ENCODE peak calls at places on chromosomes 2 and 18, in four cellular contexts. G, O, H and S are unnamed samples.

GRCh38 chr2:174198846-174199564 is 49.3 kb downstream of the OLA1 start:
- DNase-seq in G (no peak), O (no peak), H (no peak), S (no peak)

GRCh38 chr2:221465776-221466175 is 106.3 kb downstream of the EPHA4 start:
- DNase-seq in G (no peak), O (no peak), H (no peak), S (no peak)

GRCh38 chr18:21602302-21602592 is 1.7 kb upstream of the ESCO1 start:
- DNase-seq in G (no peak), O (no peak), H (no peak), S (no peak)

GRCh38 chr2:191264647-191265079 is 19.5 kb downstream of the MYO1B start:
- DNase-seq in G (no peak), O (no peak), H (peak), S (no peak)

GRCh38 chr2:57987835-57988573 is 58.6 kb upstream of the VRK2 start:
- DNase-seq in G (no peak), O (no peak), H (peak), S (no peak)

GRCh38 chr2:233256048-233256447 is 4.6 kb downstream of the ATG16L1 start:
- DNase-seq in G (no peak), O (no peak), H (no peak), S (no peak)

GRCh38 chr2:184692137-184692734 is 93.9 kb downstream of the ZNF804A start:
- DNase-seq in G (no peak), O (no peak), H (peak), S (no peak)

GRCh38 chr2:238061310-238062202 is 755 bp downstream of the SCLY start:
- DNase-seq in G (peak), O (peak), H (peak), S (peak)

GRCh38 chr2:237361194-237361986 is 52.6 kb downstream of the COL6A3 start:
- DNase-seq in G (no peak), O (no peak), H (no peak), S (no peak)

GRCh38 chr2:2600466-2600865 is 269.4 kb upstream of the MYT1L start:
- DNase-seq in G (no peak), O (no peak), H (no peak), S (no peak)

GRCh38 chr2:73089270-73090030 is 17.9 kb upstream of the SFXN5 start:
- DNase-seq in G (peak), O (peak), H (peak), S (peak)

GRCh38 chr18:50656841-50657470 is 97.1 kb downstream of the MAPK4 start:
- DNase-seq in G (no peak), O (no peak), H (no peak), S (no peak)

GRCh38 chr18:52427521-52428175 is 87.7 kb downstream of the DCC start:
- DNase-seq in G (no peak), O (no peak), H (no peak), S (no peak)

GRCh38 chr18:61651880-61652268 is 240.9 kb downstream of the RNF152 start:
- DNase-seq in G (no peak), O (no peak), H (no peak), S (peak)

GRCh38 chr2:172330060-172330671 is 97.2 kb upstream of the ITGA6 start:
- DNase-seq in G (no peak), O (no peak), H (no peak), S (no peak)

GRCh38 chr2:12978058-12978835 is 261.5 kb downstream of the TRIB2 start:
- DNase-seq in G (no peak), O (no peak), H (no peak), S (no peak)

GRCh38 chr18:73939391-73939790 is 208.2 kb downstream of the FBXO15 start:
- DNase-seq in G (no peak), O (no peak), H (no peak), S (no peak)

GRCh38 chr2:203585541-203585940 is 50.4 kb upstream of the RAPH1 start:
- DNase-seq in G (no peak), O (no peak), H (no peak), S (no peak)

GRCh38 chr2:207073791-207074678 is 91.7 kb downstream of the KLF7 start:
- DNase-seq in G (no peak), O (no peak), H (no peak), S (no peak)

GRCh38 chr2:204877691-204878090 is 332.4 kb downstream of the PARD3B start:
- DNase-seq in G (no peak), O (no peak), H (no peak), S (no peak)

GRCh38 chr18:68449292-68449691 is 265.6 kb downstream of the TMX3 start:
- DNase-seq in G (no peak), O (no peak), H (peak), S (no peak)

GRCh38 chr2:31378389-31378788 is 36.2 kb downstream of the XDH start:
- DNase-seq in G (no peak), O (no peak), H (no peak), S (no peak)

GRCh38 chr2:168500516-168500915 is 44.4 kb downstream of the CERS6 start:
- DNase-seq in G (no peak), O (no peak), H (no peak), S (no peak)

GRCh38 chr2:237744613-237745249 is 53.8 kb upstream of the RBM44 start:
- DNase-seq in G (peak), O (peak), H (peak), S (peak)

GRCh38 chr2:159202568-159203071 is 83.9 kb downstream of the WDSUB1 start:
- DNase-seq in G (no peak), O (peak), H (peak), S (no peak)

GRCh38 chr2:115560671-115561070 is 1118.2 kb downstream of the DPP10 start:
- DNase-seq in G (no peak), O (no peak), H (no peak), S (no peak)

GRCh38 chr2:120702061-120702460 is 33.6 kb upstream of the GLI2 start:
- DNase-seq in G (no peak), O (no peak), H (no peak), S (no peak)

GRCh38 chr18:47944972-47945843 is 14.7 kb upstream of the SMAD2 start:
- DNase-seq in G (peak), O (peak), H (peak), S (no peak)

GRCh38 chr2:229340086-229340760 is 69.1 kb upstream of the PID1 start:
- DNase-seq in G (no peak), O (no peak), H (peak), S (no peak)

GRCh38 chr2:59398081-59398480 is 1155.4 kb downstream of the BCL11A start:
- DNase-seq in G (no peak), O (no peak), H (no peak), S (no peak)

GRCh38 chr18:12904012-12904516 is 20.0 kb upstream of the PTPN2 start:
- DNase-seq in G (no peak), O (no peak), H (no peak), S (no peak)

GRCh38 chr2:221097568-221097915 is 474.6 kb downstream of the EPHA4 start:
- DNase-seq in G (peak), O (peak), H (peak), S (no peak)

GRCh38 chr2:74191596-74192380 is 6.6 kb upstream of the MTHFD2 start:
- DNase-seq in G (no peak), O (no peak), H (no peak), S (no peak)

GRCh38 chr18:78671551-78671950 is 308.1 kb upstream of the SALL3 start:
- DNase-seq in G (no peak), O (no peak), H (no peak), S (no peak)

GRCh38 chr18:78666666-78667335 is 312.8 kb upstream of the SALL3 start:
- DNase-seq in G (no peak), O (no peak), H (no peak), S (no peak)

GRCh38 chr18:78673516-78674321 is 305.9 kb upstream of the SALL3 start:
- DNase-seq in G (no peak), O (no peak), H (no peak), S (no peak)

GRCh38 chr18:78672862-78673446 is 306.7 kb upstream of the SALL3 start:
- DNase-seq in G (no peak), O (no peak), H (no peak), S (no peak)

DNA sequence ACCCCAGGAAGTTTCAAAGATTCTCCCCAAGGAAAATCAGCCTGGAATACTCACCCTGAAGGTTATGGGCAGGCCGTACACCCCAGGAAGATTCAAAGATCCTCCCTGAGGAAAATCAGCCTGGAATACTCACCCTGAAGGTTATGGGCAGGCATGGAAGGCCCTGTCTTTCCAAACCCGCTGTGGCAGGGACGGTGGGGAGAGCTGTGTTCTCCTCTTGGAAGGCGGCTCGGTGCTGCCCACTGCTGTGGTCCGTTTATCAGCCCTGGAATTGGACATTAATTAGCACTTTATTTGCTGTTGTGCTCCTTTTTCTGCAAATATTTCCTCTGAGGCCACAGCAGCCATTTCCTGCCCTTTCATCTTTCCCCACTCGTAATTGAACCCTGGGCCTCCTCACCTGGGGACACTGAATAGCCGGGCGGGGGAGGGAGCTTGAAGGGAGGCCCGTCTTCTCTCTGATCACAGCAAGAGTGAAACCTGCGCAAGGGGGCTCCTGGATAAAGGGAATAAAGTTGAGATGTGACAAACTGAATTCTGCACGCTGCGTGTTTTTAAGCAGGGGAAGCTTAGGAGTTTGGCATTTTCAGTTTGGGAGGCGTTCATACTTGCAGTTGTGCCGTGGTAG is 308.7 kb upstream of the SALL3 start:
- DNase-seq in G (no peak), O (no peak), H (no peak), S (no peak)
- TF ChIP-seq CTCF in G (no peak), O (no peak), H (no peak), S (no peak)

GRCh38 chr2:26235089-26235488 is 9.3 kb downstream of the HADHA start:
- DNase-seq in G (no peak), O (peak), H (no peak), S (no peak)
- TF ChIP-seq CTCF in G (peak), O (peak), H (peak), S (no peak)

GRCh38 chr2:128494307-128494639 is 175.6 kb upstream of the HS6ST1 start:
- DNase-seq in G (no peak), O (no peak), H (no peak), S (no peak)

GRCh38 chr2:128492966-128493811 is 174.5 kb upstream of the HS6ST1 start:
- DNase-seq in G (no peak), O (no peak), H (no peak), S (no peak)

GRCh38 chr2:128491845-128492244 is 173.2 kb upstream of the HS6ST1 start:
- DNase-seq in G (no peak), O (no peak), H (no peak), S (no peak)

GRCh38 chr2:128494640-128495321 is 176.1 kb upstream of the HS6ST1 start:
- DNase-seq in G (no peak), O (no peak), H (no peak), S (no peak)

DNA sequence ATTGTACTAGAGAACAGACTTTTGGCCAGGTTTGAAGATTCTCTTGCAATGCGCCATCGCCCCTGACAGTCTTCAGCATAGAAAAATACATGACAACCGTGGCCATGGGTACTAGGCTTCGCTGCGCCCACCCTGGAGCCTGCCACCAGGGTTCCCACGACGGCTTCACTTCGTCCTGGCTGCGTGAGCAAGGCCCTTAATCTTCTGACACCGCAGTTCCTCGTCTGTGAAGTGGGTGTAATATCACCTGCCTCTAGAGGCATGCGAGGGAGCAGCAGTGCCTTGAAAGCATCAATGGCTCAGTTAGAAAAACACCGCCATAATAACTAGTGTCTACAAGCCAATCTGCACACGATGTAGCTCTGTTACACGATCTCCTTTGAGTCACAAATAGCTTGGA is 175.2 kb upstream of the HS6ST1 start:
- DNase-seq in G (no peak), O (no peak), H (no peak), S (no peak)
- TF ChIP-seq CTCF in G (no peak), O (no peak), H (no peak), S (no peak)

DNA sequence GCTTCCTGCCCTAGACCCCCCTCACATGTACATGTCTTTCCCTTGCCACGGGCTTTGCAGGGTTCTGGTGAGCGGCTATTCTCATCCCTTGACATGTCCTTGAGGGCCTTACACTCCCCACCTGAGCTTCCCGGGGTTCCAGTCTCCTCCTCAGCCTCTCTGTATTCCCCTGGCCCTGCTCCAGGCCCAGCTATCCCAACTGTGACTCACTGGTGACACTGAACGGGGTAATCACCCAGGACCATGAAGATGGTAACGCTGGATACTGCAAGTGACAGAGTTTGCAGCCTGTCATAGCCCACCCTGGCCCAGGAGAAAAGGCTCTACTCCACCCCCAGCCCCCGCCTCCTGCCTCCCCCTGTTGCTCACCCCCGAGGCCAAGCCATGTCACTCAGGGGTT is 27.3 kb downstream of the KIF3C start:
- DNase-seq in G (no peak), O (no peak), H (no peak), S (no peak)
- TF ChIP-seq CTCF in G (no peak), O (no peak), H (no peak), S (no peak)

DNA sequence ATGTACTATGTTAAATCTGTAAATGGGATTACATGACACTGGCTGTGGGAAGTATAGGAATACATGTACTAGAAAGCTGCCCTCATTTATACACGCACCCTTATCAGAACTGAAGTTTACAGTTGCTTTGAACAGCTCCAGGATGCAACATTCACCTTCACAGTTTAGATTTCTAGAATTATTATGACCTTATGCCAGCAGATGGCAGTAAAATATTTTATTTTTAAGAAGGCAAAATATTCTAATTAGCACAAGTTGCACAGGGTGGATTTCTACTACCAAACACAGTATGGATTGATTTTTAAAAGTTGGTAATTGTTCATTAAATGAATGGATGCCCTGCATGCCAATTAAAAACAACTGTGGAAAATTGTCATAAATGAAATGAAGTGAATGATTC is 670.4 kb downstream of the KCNJ3 start:
- DNase-seq in G (no peak), O (peak), H (peak), S (no peak)
- TF ChIP-seq CTCF in G (peak), O (peak), H (peak), S (no peak)

GRCh38 chr2:218229851-218230250 is 12.9 kb downstream of the ARPC2 start:
- DNase-seq in G (no peak), O (no peak), H (peak), S (peak)

GRCh38 chr2:218224206-218224605 is 7.2 kb downstream of the ARPC2 start:
- DNase-seq in G (no peak), O (no peak), H (no peak), S (no peak)

GRCh38 chr2:218228366-218229092 is 11.5 kb downstream of the ARPC2 start:
- DNase-seq in G (peak), O (peak), H (no peak), S (no peak)

GRCh38 chr2:218229239-218229638 is 12.2 kb downstream of the ARPC2 start:
- DNase-seq in G (peak), O (peak), H (peak), S (peak)

GRCh38 chr2:218226903-218227302 is 9.9 kb downstream of the ARPC2 start:
- DNase-seq in G (no peak), O (no peak), H (no peak), S (no peak)
- TF ChIP-seq CTCF in G (no peak), O (no peak), H (no peak), S (no peak)

DNA sequence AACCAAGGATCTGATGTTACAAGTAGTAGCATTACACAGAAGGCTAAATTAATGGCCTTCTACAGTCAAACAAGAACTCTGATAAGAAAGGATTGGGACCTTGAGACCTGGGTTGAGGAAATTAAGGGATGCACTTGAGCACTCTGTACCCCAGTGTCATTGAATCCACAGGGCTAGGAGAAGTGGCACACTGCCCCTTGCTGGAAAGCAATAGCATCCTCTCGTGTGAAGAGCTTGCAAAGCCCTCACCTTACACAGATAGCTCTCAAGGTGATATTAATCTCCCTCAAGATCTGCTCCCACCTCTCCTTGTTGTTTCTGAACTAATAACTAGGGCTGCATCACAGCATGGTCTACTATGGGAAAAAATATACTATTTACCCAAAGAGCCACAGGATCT is 26.5 kb upstream of the CHST9 start:
- DNase-seq in G (no peak), O (no peak), H (no peak), S (no peak)
- TF ChIP-seq CTCF in G (no peak), O (no peak), H (no peak), S (no peak)

GRCh38 chr2:155377178-155377780 is 678.8 kb downstream of the KCNJ3 start:
- DNase-seq in G (peak), O (peak), H (peak), S (no peak)

GRCh38 chr2:155377931-155378444 is 679.5 kb downstream of the KCNJ3 start:
- DNase-seq in G (no peak), O (no peak), H (no peak), S (no peak)

GRCh38 chr2:155372969-155373368 is 674.5 kb downstream of the KCNJ3 start:
- DNase-seq in G (no peak), O (peak), H (peak), S (no peak)
- TF ChIP-seq CTCF in G (no peak), O (peak), H (peak), S (no peak)

GRCh38 chr2:38590053-38590452 is 12.7 kb downstream of the HNRNPLL start:
- DNase-seq in G (no peak), O (no peak), H (no peak), S (no peak)
- TF ChIP-seq CTCF in G (no peak), O (peak), H (peak), S (no peak)